ENCODE peak calls at places on chromosomes 12 and 14, in four cellular contexts. R, O, V and H are unnamed samples. For H3K79me2, the result is how much of the 10 kb centered on the place peaks cover.

GRCh38 chr12:27868165-27868564 is 88.1 kb upstream of the MANSC4 start:
- DNase-seq in R (no peak), O (no peak), V (no peak), H (no peak)

GRCh38 chr14:92753250-92753649 is 4.8 kb upstream of the LGMN start:
- DNase-seq in O (no peak), R (no peak), V (no peak), H (no peak)

GRCh38 chr14:36856095-36856878 is 194.6 kb downstream of the PAX9 start:
- DNase-seq in R (no peak), V (no peak), O (no peak), H (no peak)

GRCh38 chr12:92623386-92623785 is 79.4 kb upstream of the PLEKHG7 start:
- DNase-seq in O (no peak), V (no peak), R (no peak), H (no peak)

GRCh38 chr12:123233505-123234299 is 466 bp downstream of the MTRFR start:
- DNase-seq in R (no peak), O (no peak), V (no peak), H (peak)

GRCh38 chr12:50613463-50613862 is 108.7 kb downstream of the DIP2B start:
- DNase-seq in R (no peak), O (no peak), V (no peak), H (no peak)

GRCh38 chr12:108129017-108129812 is at the start of gene WSCD2:
- DNase-seq in O (no peak), V (peak), R (peak), H (peak)

GRCh38 chr12:116662612-116663144 is 75.2 kb downstream of the SPRING1 start:
- DNase-seq in O (no peak), V (no peak), R (no peak), H (peak)

GRCh38 chr12:123122649-123123048 is 28.2 kb downstream of the PITPNM2 start:
- DNase-seq in V (no peak), R (no peak), O (no peak), H (no peak)

GRCh38 chr14:96745500-96746051 is 51.6 kb upstream of the VRK1 start:
- DNase-seq in O (no peak), R (no peak), V (no peak), H (no peak)

GRCh38 chr14:48275301-48275700 is 599.9 kb upstream of the MDGA2 start:
- DNase-seq in O (no peak), V (no peak), R (no peak), H (no peak)

GRCh38 chr14:59314953-59315599 is 126.6 kb downstream of the DAAM1 start:
- DNase-seq in O (no peak), V (no peak), R (no peak), H (no peak)

GRCh38 chr14:83425138-83425537 is 1891.5 kb upstream of the SEL1L start:
- DNase-seq in R (no peak), V (no peak), O (no peak), H (no peak)

GRCh38 chr12:42819801-42820200 is 230.3 kb upstream of the PRICKLE1 start:
- DNase-seq in V (no peak), R (no peak), O (no peak), H (peak)

GRCh38 chr12:121797937-121798801 is 4.7 kb upstream of the RHOF start:
- DNase-seq in O (no peak), R (no peak), V (no peak), H (peak)

GRCh38 chr14:61544448-61545202 is 150.7 kb upstream of the HIF1A start:
- DNase-seq in R (no peak), V (no peak), O (no peak), H (no peak)

GRCh38 chr14:43116341-43116740 is 1390.7 kb downstream of the FSCB start:
- DNase-seq in R (no peak), O (no peak), V (no peak), H (no peak)

GRCh38 chr12:2360630-2361170 is 307.9 kb downstream of the CACNA1C start:
- DNase-seq in V (no peak), R (no peak), O (no peak), H (no peak)

GRCh38 chr12:108483213-108483920 is 31.7 kb upstream of the FICD start:
- DNase-seq in V (no peak), O (no peak), R (no peak), H (no peak)

GRCh38 chr12:8145754-8146415 is 10.9 kb upstream of the ZNF705A start:
- DNase-seq in R (no peak), V (no peak), O (no peak), H (peak)
- H3K79me2 ChIP-seq in R (under half), V (under half), O (under half), H (under half)

DNA sequence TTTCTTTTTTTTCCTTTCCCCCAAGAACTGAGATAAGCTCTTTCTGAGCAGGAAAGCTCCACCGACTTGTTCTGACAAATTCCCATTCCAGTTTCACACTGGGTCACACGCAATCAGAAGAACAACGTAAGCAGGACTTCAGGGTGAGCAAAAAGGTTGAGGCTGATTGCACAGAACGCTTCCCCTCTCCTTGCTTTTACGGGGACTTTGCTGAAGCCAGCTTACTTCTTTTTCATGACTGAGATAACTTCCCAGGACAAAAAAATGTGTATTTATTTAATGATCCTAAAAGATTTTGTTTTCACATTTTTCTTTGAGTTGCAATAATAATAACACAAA is 153.2 kb downstream of the PHLDA1 start:
- DNase-seq in V (no peak), O (no peak), R (no peak), H (peak)
- H3K4me2 ChIP-seq in V (peak), O (no peak), R (no peak), H (peak)

GRCh38 chr14:63543000-63543825 is at the start of gene PPP2R5E:
- DNase-seq in O (peak), V (peak), R (peak), H (peak)

GRCh38 chr14:63543826-63544320 is 696 bp upstream of the PPP2R5E start:
- DNase-seq in O (no peak), R (no peak), V (no peak), H (no peak)

GRCh38 chr14:63542231-63542999 is 762 bp downstream of the PPP2R5E start:
- DNase-seq in R (no peak), V (no peak), O (no peak), H (peak)

GRCh38 chr14:63545431-63545830 is 2.3 kb upstream of the PPP2R5E start:
- DNase-seq in V (no peak), R (no peak), O (no peak), H (no peak)

GRCh38 chr14:63544641-63545234 is 1.6 kb upstream of the PPP2R5E start:
- DNase-seq in V (no peak), R (no peak), O (no peak), H (peak)
- H3K4me3 ChIP-seq in V (peak), R (peak), O (peak), H (peak)

GRCh38 chr12:113630625-113631024 is 159.0 kb upstream of the LHX5 start:
- DNase-seq in R (no peak), V (no peak), O (no peak), H (no peak)
- H3K79me2 ChIP-seq in R (under half), V (under half), O (under half), H (under half)

GRCh38 chr14:99033951-99034350 is 238.0 kb downstream of the BCL11B start:
- DNase-seq in O (no peak), R (no peak), V (no peak), H (no peak)

GRCh38 chr14:99034711-99035171 is 237.3 kb downstream of the BCL11B start:
- DNase-seq in O (no peak), R (no peak), V (no peak), H (no peak)

GRCh38 chr14:99036594-99037293 is 235.3 kb downstream of the BCL11B start:
- DNase-seq in O (no peak), V (no peak), R (no peak), H (no peak)

GRCh38 chr14:99035712-99036593 is 236.0 kb downstream of the BCL11B start:
- DNase-seq in V (peak), R (peak), O (no peak), H (peak)

DNA sequence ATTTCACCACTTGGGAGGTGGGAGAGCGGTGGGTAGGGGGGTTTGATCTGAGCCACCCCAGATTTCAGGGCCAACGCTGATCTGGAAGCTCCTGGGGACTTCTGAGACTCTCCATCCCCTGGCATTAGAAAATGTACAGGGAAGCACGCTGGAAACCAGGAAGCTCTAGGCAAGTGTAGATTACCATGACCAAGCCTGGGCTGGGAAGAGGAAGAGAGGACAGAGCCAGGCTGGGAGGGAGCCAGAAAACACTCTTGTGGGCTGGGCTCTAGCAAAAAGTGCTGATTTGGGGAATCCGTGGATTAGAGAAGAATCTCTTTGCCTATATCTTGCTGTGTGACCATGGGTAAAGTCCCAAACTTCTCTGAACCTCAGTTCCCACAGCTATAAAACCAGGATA is 236.7 kb downstream of the BCL11B start:
- DNase-seq in O (no peak), R (no peak), V (no peak), H (peak)
- H3K4me2 ChIP-seq in O (no peak), R (no peak), V (peak), H (no peak)

GRCh38 chr14:68549057-68549421 is 243.8 kb downstream of the ZFP36L1 start:
- DNase-seq in O (no peak), R (peak), V (peak), H (no peak)
- H3K4me3 ChIP-seq in O (no peak), R (no peak), V (peak), H (no peak)